ENCODE peak calls at places on chromosome 18, in ten cellular contexts. One of them, this sample, is unnamed. For H3K4me1, the result is how much of the 10 kb centered on the place peaks cover.

GRCh38 chr18:36419913-36420531 is 122.5 kb downstream of the FHOD3 start:
- DNase-seq in aorta: no peak
- DNase-seq in upper lobe of right lung: no peak
- DNase-seq in colonic mucosa: no peak
- DNase-seq in cardiac muscle cell: no peak
- DNase-seq in stomach: no peak
- DNase-seq in CD8-positive, alpha-beta memory T cell: no peak
- DNase-seq in pancreas: no peak
- DNase-seq in vagina: no peak
- DNase-seq in suprapubic skin: no peak
- DNase-seq in this sample: no peak

GRCh38 chr18:79400091-79400590 is 4.4 kb downstream of the NFATC1 start:
- DNase-seq in suprapubic skin: peak
- DNase-seq in pancreas: peak
- DNase-seq in vagina: no peak
- DNase-seq in aorta: peak
- DNase-seq in CD8-positive, alpha-beta memory T cell: peak
- DNase-seq in upper lobe of right lung: peak
- DNase-seq in colonic mucosa: peak
- DNase-seq in cardiac muscle cell: peak
- DNase-seq in stomach: peak
- DNase-seq in this sample: peak

GRCh38 chr18:56207989-56208388 is 430.4 kb downstream of the TXNL1 start:
- DNase-seq in stomach: no peak
- DNase-seq in pancreas: no peak
- DNase-seq in suprapubic skin: no peak
- DNase-seq in vagina: no peak
- DNase-seq in aorta: no peak
- DNase-seq in colonic mucosa: no peak
- DNase-seq in upper lobe of right lung: no peak
- DNase-seq in cardiac muscle cell: no peak
- DNase-seq in CD8-positive, alpha-beta memory T cell: no peak
- DNase-seq in this sample: no peak

GRCh38 chr18:34970106-34970505 is 71.1 kb upstream of the MAPRE2 start:
- DNase-seq in stomach: no peak
- DNase-seq in pancreas: no peak
- DNase-seq in suprapubic skin: no peak
- DNase-seq in cardiac muscle cell: peak
- DNase-seq in colonic mucosa: no peak
- DNase-seq in vagina: no peak
- DNase-seq in aorta: no peak
- DNase-seq in upper lobe of right lung: no peak
- DNase-seq in CD8-positive, alpha-beta memory T cell: no peak
- DNase-seq in this sample: no peak

GRCh38 chr18:79515944-79516351 is 120.2 kb downstream of the NFATC1 start:
- DNase-seq in colonic mucosa: peak
- DNase-seq in stomach: no peak
- DNase-seq in CD8-positive, alpha-beta memory T cell: no peak
- DNase-seq in suprapubic skin: no peak
- DNase-seq in aorta: peak
- DNase-seq in pancreas: no peak
- DNase-seq in upper lobe of right lung: peak
- DNase-seq in vagina: peak
- DNase-seq in cardiac muscle cell: peak
- DNase-seq in this sample: no peak

GRCh38 chr18:37385846-37386435 is 179.7 kb downstream of the CELF4 start:
- DNase-seq in pancreas: no peak
- DNase-seq in suprapubic skin: no peak
- DNase-seq in aorta: no peak
- DNase-seq in colonic mucosa: no peak
- DNase-seq in upper lobe of right lung: no peak
- DNase-seq in cardiac muscle cell: peak
- DNase-seq in stomach: no peak
- DNase-seq in CD8-positive, alpha-beta memory T cell: no peak
- DNase-seq in vagina: no peak
- DNase-seq in this sample: no peak

GRCh38 chr18:36411745-36412168 is 114.2 kb downstream of the FHOD3 start:
- DNase-seq in upper lobe of right lung: no peak
- DNase-seq in vagina: no peak
- DNase-seq in CD8-positive, alpha-beta memory T cell: no peak
- DNase-seq in colonic mucosa: no peak
- DNase-seq in pancreas: no peak
- DNase-seq in stomach: no peak
- DNase-seq in suprapubic skin: no peak
- DNase-seq in cardiac muscle cell: peak
- DNase-seq in aorta: no peak
- DNase-seq in this sample: no peak

GRCh38 chr18:48345596-48345995 is 63.6 kb downstream of the ZBTB7C start:
- DNase-seq in aorta: no peak
- DNase-seq in CD8-positive, alpha-beta memory T cell: no peak
- DNase-seq in cardiac muscle cell: peak
- DNase-seq in upper lobe of right lung: no peak
- DNase-seq in suprapubic skin: peak
- DNase-seq in stomach: peak
- DNase-seq in pancreas: no peak
- DNase-seq in colonic mucosa: peak
- DNase-seq in vagina: no peak
- DNase-seq in this sample: no peak

DNA sequence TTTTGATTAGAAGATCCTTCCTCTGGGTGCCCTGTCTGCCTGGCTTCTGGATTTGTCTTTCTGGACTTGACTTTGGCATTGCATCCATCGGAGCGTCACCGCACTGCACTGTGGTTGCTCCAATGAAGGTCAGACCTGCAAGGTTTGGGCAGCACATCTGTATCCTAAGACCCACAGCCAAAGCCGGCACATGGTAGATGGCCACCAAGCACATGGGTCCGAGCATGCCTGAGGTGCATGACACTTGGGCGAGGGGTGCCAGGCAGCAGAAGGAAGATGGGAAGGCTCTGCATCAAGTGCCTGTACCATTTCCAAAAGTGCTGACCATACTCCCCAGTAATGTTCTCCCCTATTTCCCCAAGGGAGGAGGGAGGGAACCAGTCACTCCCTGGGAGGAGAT is 150.0 kb downstream of the LOXHD1 start:
- DNase-seq in upper lobe of right lung: no peak
- DNase-seq in colonic mucosa: no peak
- DNase-seq in aorta: no peak
- DNase-seq in vagina: no peak
- DNase-seq in suprapubic skin: no peak
- DNase-seq in cardiac muscle cell: no peak
- DNase-seq in stomach: no peak
- DNase-seq in CD8-positive, alpha-beta memory T cell: no peak
- DNase-seq in pancreas: no peak
- DNase-seq in this sample: no peak
- H3K4me3 ChIP-seq in upper lobe of right lung: no peak
- H3K4me3 ChIP-seq in colonic mucosa: no peak
- H3K4me3 ChIP-seq in aorta: no peak
- H3K4me3 ChIP-seq in vagina: no peak
- H3K4me3 ChIP-seq in suprapubic skin: no peak
- H3K4me3 ChIP-seq in cardiac muscle cell: no peak
- H3K4me3 ChIP-seq in stomach: no peak
- H3K4me3 ChIP-seq in CD8-positive, alpha-beta memory T cell: no peak
- H3K4me3 ChIP-seq in pancreas: no peak
- H3K4me3 ChIP-seq in this sample: no peak

GRCh38 chr18:12009581-12010140 is 28.4 kb downstream of the IMPA2 start:
- DNase-seq in stomach: no peak
- DNase-seq in vagina: no peak
- DNase-seq in colonic mucosa: no peak
- DNase-seq in pancreas: peak
- DNase-seq in upper lobe of right lung: no peak
- DNase-seq in CD8-positive, alpha-beta memory T cell: no peak
- DNase-seq in cardiac muscle cell: no peak
- DNase-seq in suprapubic skin: no peak
- DNase-seq in aorta: no peak
- DNase-seq in this sample: no peak

GRCh38 chr18:12010187-12010802 is 29.0 kb downstream of the IMPA2 start:
- DNase-seq in suprapubic skin: no peak
- DNase-seq in vagina: no peak
- DNase-seq in colonic mucosa: no peak
- DNase-seq in CD8-positive, alpha-beta memory T cell: no peak
- DNase-seq in upper lobe of right lung: peak
- DNase-seq in pancreas: peak
- DNase-seq in stomach: peak
- DNase-seq in cardiac muscle cell: no peak
- DNase-seq in aorta: no peak
- DNase-seq in this sample: peak

GRCh38 chr18:12011962-12012549 is 30.7 kb downstream of the IMPA2 start:
- DNase-seq in colonic mucosa: peak
- DNase-seq in pancreas: peak
- DNase-seq in stomach: peak
- DNase-seq in suprapubic skin: no peak
- DNase-seq in aorta: no peak
- DNase-seq in vagina: no peak
- DNase-seq in cardiac muscle cell: no peak
- DNase-seq in upper lobe of right lung: peak
- DNase-seq in CD8-positive, alpha-beta memory T cell: no peak
- DNase-seq in this sample: peak

GRCh38 chr18:12012697-12013096 is 31.4 kb downstream of the IMPA2 start:
- DNase-seq in suprapubic skin: no peak
- DNase-seq in aorta: no peak
- DNase-seq in CD8-positive, alpha-beta memory T cell: no peak
- DNase-seq in colonic mucosa: no peak
- DNase-seq in upper lobe of right lung: no peak
- DNase-seq in cardiac muscle cell: no peak
- DNase-seq in pancreas: no peak
- DNase-seq in stomach: no peak
- DNase-seq in vagina: no peak
- DNase-seq in this sample: peak

DNA sequence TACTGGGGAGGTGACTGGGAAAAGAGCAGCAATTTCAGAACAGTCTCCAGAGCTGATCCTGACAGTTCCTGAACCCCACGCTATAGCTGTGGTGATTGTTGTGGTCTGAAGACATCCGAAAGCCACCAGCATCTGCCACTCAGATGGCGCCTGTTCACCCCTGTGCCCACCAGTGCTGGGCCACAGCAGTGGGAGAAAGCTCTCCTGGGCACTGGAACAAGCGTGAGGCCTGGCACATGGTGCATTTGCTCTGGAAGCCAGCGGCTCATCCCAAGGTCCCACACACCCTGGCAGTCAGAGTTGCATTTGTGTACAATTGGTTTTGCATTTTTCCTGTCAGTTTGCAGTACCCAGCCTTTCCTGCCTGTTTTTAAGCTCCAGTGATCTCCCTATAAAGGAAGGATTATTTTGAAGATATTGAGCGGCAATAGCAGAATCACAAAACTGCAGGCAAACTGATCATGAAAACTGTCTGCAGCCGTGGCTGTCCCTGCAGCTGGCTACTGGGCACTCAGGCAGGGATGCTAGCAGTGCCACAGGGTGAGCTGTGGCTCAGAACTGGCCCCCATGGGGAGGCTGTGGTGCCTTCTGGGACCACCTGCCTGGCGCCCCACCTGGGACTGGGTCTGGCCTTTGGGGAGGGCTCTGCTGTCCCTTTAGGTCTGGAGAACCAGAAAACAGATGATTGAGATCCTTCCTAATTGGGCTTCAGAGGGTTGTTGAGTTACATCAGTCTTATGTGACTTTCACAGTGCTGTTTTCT is 30.1 kb downstream of the IMPA2 start:
- DNase-seq in suprapubic skin: no peak
- DNase-seq in cardiac muscle cell: no peak
- DNase-seq in vagina: no peak
- DNase-seq in upper lobe of right lung: no peak
- DNase-seq in colonic mucosa: no peak
- DNase-seq in CD8-positive, alpha-beta memory T cell: no peak
- DNase-seq in pancreas: peak
- DNase-seq in aorta: no peak
- DNase-seq in stomach: no peak
- DNase-seq in this sample: no peak
- H3K4me1 ChIP-seq in suprapubic skin: half or more
- H3K4me1 ChIP-seq in cardiac muscle cell: under half
- H3K4me1 ChIP-seq in vagina: under half
- H3K4me1 ChIP-seq in upper lobe of right lung: under half
- H3K4me1 ChIP-seq in colonic mucosa: under half
- H3K4me1 ChIP-seq in CD8-positive, alpha-beta memory T cell: under half
- H3K4me1 ChIP-seq in pancreas: half or more
- H3K4me1 ChIP-seq in aorta: under half
- H3K4me1 ChIP-seq in stomach: half or more
- H3K4me1 ChIP-seq in this sample: half or more

DNA sequence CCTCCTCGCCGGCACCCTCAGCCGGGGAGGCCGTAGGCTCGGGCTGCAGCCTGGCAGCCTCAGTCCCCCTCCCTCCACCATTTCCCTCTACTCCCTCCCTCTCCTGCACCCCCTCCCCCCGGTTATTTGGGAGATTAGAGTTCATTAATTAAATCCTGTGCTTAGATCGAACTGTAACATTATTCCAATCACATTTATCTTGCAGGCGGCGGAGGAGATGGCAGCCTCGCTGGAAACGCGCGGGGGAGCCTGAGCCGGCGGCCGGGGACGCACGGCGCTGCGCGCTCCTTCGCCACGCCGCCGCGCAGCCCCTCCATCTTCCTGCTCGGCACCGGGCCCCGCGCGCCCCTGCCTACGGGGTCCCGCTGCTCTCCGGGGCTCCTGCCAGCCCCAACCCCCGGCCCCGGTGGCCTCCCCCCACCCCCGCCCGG is at the start of gene ST8SIA3:
- DNase-seq in vagina: no peak
- DNase-seq in pancreas: no peak
- DNase-seq in colonic mucosa: no peak
- DNase-seq in cardiac muscle cell: no peak
- DNase-seq in aorta: no peak
- DNase-seq in upper lobe of right lung: no peak
- DNase-seq in CD8-positive, alpha-beta memory T cell: no peak
- DNase-seq in stomach: no peak
- DNase-seq in suprapubic skin: no peak
- DNase-seq in this sample: no peak
- H3K4me3 ChIP-seq in vagina: no peak
- H3K4me3 ChIP-seq in pancreas: peak
- H3K4me3 ChIP-seq in colonic mucosa: no peak
- H3K4me3 ChIP-seq in cardiac muscle cell: peak
- H3K4me3 ChIP-seq in aorta: no peak
- H3K4me3 ChIP-seq in upper lobe of right lung: no peak
- H3K4me3 ChIP-seq in CD8-positive, alpha-beta memory T cell: no peak
- H3K4me3 ChIP-seq in stomach: peak
- H3K4me3 ChIP-seq in suprapubic skin: no peak
- H3K4me3 ChIP-seq in this sample: no peak

GRCh38 chr18:63192885-63193349 is 126.7 kb downstream of the BCL2 start:
- DNase-seq in suprapubic skin: no peak
- DNase-seq in CD8-positive, alpha-beta memory T cell: no peak
- DNase-seq in pancreas: no peak
- DNase-seq in aorta: no peak
- DNase-seq in cardiac muscle cell: no peak
- DNase-seq in upper lobe of right lung: no peak
- DNase-seq in stomach: no peak
- DNase-seq in vagina: no peak
- DNase-seq in colonic mucosa: no peak
- DNase-seq in this sample: no peak

GRCh38 chr18:63198098-63198760 is 121.3 kb downstream of the BCL2 start:
- DNase-seq in colonic mucosa: no peak
- DNase-seq in CD8-positive, alpha-beta memory T cell: no peak
- DNase-seq in vagina: no peak
- DNase-seq in cardiac muscle cell: no peak
- DNase-seq in stomach: no peak
- DNase-seq in aorta: no peak
- DNase-seq in pancreas: no peak
- DNase-seq in upper lobe of right lung: no peak
- DNase-seq in suprapubic skin: no peak
- DNase-seq in this sample: no peak

GRCh38 chr18:63197246-63197791 is 122.2 kb downstream of the BCL2 start:
- DNase-seq in suprapubic skin: no peak
- DNase-seq in upper lobe of right lung: no peak
- DNase-seq in cardiac muscle cell: peak
- DNase-seq in pancreas: no peak
- DNase-seq in stomach: no peak
- DNase-seq in colonic mucosa: no peak
- DNase-seq in aorta: no peak
- DNase-seq in CD8-positive, alpha-beta memory T cell: no peak
- DNase-seq in vagina: no peak
- DNase-seq in this sample: no peak

GRCh38 chr18:63192171-63192884 is 127.2 kb downstream of the BCL2 start:
- DNase-seq in suprapubic skin: no peak
- DNase-seq in cardiac muscle cell: no peak
- DNase-seq in pancreas: no peak
- DNase-seq in aorta: no peak
- DNase-seq in colonic mucosa: no peak
- DNase-seq in vagina: no peak
- DNase-seq in upper lobe of right lung: no peak
- DNase-seq in stomach: no peak
- DNase-seq in CD8-positive, alpha-beta memory T cell: no peak
- DNase-seq in this sample: no peak

DNA sequence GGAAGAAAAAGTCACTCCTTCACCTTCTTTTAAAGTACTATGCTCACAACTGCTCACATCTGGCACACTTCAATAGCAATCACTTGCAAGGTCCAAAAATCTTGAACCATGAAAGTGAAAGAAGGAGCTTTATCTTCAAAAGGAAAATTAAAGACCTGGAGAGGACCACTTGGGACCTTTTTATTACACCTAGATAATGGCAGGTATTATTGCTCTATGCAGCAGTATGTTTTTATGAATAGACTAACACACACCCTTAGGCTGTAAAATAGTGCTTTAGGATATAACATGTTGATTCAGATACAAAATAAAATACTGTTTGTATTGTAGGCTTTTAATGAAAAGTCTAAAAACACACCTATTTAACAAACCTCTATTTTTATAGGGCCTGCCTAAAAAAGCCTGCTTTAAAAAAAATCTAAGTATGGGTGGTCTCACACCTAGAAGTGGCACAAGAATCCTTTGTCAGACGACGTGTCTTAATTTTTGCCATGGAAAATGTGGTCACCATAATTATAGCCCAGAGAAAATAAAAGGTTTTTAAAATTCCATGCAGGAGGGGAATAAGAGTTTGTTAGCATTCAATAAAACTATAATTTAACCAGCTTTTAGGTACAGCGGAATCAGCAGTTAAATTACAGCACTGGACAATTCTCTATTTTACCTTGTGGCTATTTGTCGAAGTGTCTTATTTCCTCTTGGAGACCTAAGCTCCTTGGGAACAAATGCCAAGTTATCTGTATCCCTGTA is 124.0 kb downstream of the BCL2 start:
- DNase-seq in aorta: no peak
- DNase-seq in pancreas: no peak
- DNase-seq in vagina: no peak
- DNase-seq in upper lobe of right lung: no peak
- DNase-seq in CD8-positive, alpha-beta memory T cell: no peak
- DNase-seq in suprapubic skin: no peak
- DNase-seq in stomach: no peak
- DNase-seq in cardiac muscle cell: no peak
- DNase-seq in colonic mucosa: no peak
- DNase-seq in this sample: no peak
- H3K4me1 ChIP-seq in aorta: under half
- H3K4me1 ChIP-seq in pancreas: under half
- H3K4me1 ChIP-seq in vagina: under half
- H3K4me1 ChIP-seq in upper lobe of right lung: under half
- H3K4me1 ChIP-seq in CD8-positive, alpha-beta memory T cell: under half
- H3K4me1 ChIP-seq in suprapubic skin: under half
- H3K4me1 ChIP-seq in stomach: under half
- H3K4me1 ChIP-seq in cardiac muscle cell: under half
- H3K4me1 ChIP-seq in colonic mucosa: under half
- H3K4me1 ChIP-seq in this sample: under half